ENCODE peak calls at places on chromosomes 16 and 17, in eight cellular contexts. One of them, this sample, is unnamed.
A peak's percentile ranks its signal among the peaks of the same experiment; 100 is the strongest.

GRCh38 chr17:64982139-64982802 is 63.0 kb upstream of the LRRC37A3 start:
- DNase-seq in HCT116: no peak
- DNase-seq in suprapubic skin: no peak
- DNase-seq in right cardiac atrium: no peak
- DNase-seq in lung: no peak
- DNase-seq in prostate gland: no peak
- DNase-seq in CD4-positive, CD25-positive, alpha-beta regulatory T cell: no peak
- DNase-seq in mesendoderm: peak; percentile 31
- DNase-seq in this sample: no peak

GRCh38 chr17:44117351-44117750 is 6.1 kb downstream of the HDAC5 start:
- DNase-seq in HCT116: no peak
- DNase-seq in suprapubic skin: no peak
- DNase-seq in right cardiac atrium: no peak
- DNase-seq in lung: no peak
- DNase-seq in prostate gland: no peak
- DNase-seq in CD4-positive, CD25-positive, alpha-beta regulatory T cell: no peak
- DNase-seq in mesendoderm: no peak
- DNase-seq in this sample: no peak

GRCh38 chr17:73261952-73262675 is 434 bp upstream of the CPSF4L start:
- DNase-seq in HCT116: no peak
- DNase-seq in suprapubic skin: no peak
- DNase-seq in right cardiac atrium: no peak
- DNase-seq in lung: no peak
- DNase-seq in prostate gland: peak; percentile 77
- DNase-seq in CD4-positive, CD25-positive, alpha-beta regulatory T cell: no peak
- DNase-seq in mesendoderm: no peak
- DNase-seq in this sample: no peak

GRCh38 chr16:2296662-2297505 is 29.0 kb upstream of the RNPS1 start:
- DNase-seq in HCT116: peak; percentile 8
- DNase-seq in suprapubic skin: no peak
- DNase-seq in right cardiac atrium: no peak
- DNase-seq in lung: no peak
- DNase-seq in prostate gland: no peak
- DNase-seq in CD4-positive, CD25-positive, alpha-beta regulatory T cell: no peak
- DNase-seq in mesendoderm: peak; percentile 65
- DNase-seq in this sample: no peak

GRCh38 chr17:77528516-77529327 is 388.0 kb downstream of the SEC14L1 start:
- DNase-seq in HCT116: no peak
- DNase-seq in suprapubic skin: peak; percentile 52
- DNase-seq in right cardiac atrium: peak; percentile 58
- DNase-seq in lung: no peak
- DNase-seq in prostate gland: no peak
- DNase-seq in CD4-positive, CD25-positive, alpha-beta regulatory T cell: no peak
- DNase-seq in mesendoderm: peak; percentile 77
- DNase-seq in this sample: no peak

GRCh38 chr17:79993390-79994221 is 42.1 kb downstream of the TBC1D16 start:
- DNase-seq in HCT116: no peak
- DNase-seq in suprapubic skin: peak; percentile 93
- DNase-seq in right cardiac atrium: peak; percentile 93
- DNase-seq in lung: peak; percentile 80
- DNase-seq in prostate gland: peak; percentile 64
- DNase-seq in CD4-positive, CD25-positive, alpha-beta regulatory T cell: no peak
- DNase-seq in mesendoderm: peak; percentile 96
- DNase-seq in this sample: no peak

GRCh38 chr16:66551362-66551761 is 1.0 kb upstream of the CKLF start:
- DNase-seq in HCT116: peak; percentile 36
- DNase-seq in suprapubic skin: no peak
- DNase-seq in right cardiac atrium: peak; percentile 56
- DNase-seq in lung: no peak
- DNase-seq in prostate gland: no peak
- DNase-seq in CD4-positive, CD25-positive, alpha-beta regulatory T cell: peak; percentile 58
- DNase-seq in mesendoderm: peak; percentile 74
- DNase-seq in this sample: peak; percentile 61

GRCh38 chr17:43669971-43670644 is 8.4 kb upstream of the MEOX1 start:
- DNase-seq in HCT116: no peak
- DNase-seq in suprapubic skin: no peak
- DNase-seq in right cardiac atrium: no peak
- DNase-seq in lung: no peak
- DNase-seq in prostate gland: no peak
- DNase-seq in CD4-positive, CD25-positive, alpha-beta regulatory T cell: no peak
- DNase-seq in mesendoderm: peak; percentile 43
- DNase-seq in this sample: no peak

GRCh38 chr17:78140169-78141051 is 5.8 kb upstream of the C17orf99 start:
- DNase-seq in HCT116: peak; percentile 100
- DNase-seq in suprapubic skin: peak; percentile 97
- DNase-seq in right cardiac atrium: peak; percentile 96
- DNase-seq in lung: peak; percentile 98
- DNase-seq in prostate gland: peak; percentile 91
- DNase-seq in CD4-positive, CD25-positive, alpha-beta regulatory T cell: peak; percentile 92
- DNase-seq in mesendoderm: peak; percentile 99
- DNase-seq in this sample: peak; percentile 95

GRCh38 chr16:53558665-53559064 is 55.7 kb upstream of the AKTIP start:
- DNase-seq in HCT116: no peak
- DNase-seq in suprapubic skin: no peak
- DNase-seq in right cardiac atrium: peak; percentile 75
- DNase-seq in lung: no peak
- DNase-seq in prostate gland: no peak
- DNase-seq in CD4-positive, CD25-positive, alpha-beta regulatory T cell: no peak
- DNase-seq in mesendoderm: no peak
- DNase-seq in this sample: no peak

GRCh38 chr17:29982991-29983390 is 41.6 kb downstream of the EFCAB5 start:
- DNase-seq in HCT116: no peak
- DNase-seq in suprapubic skin: no peak
- DNase-seq in right cardiac atrium: no peak
- DNase-seq in lung: no peak
- DNase-seq in prostate gland: no peak
- DNase-seq in CD4-positive, CD25-positive, alpha-beta regulatory T cell: no peak
- DNase-seq in mesendoderm: no peak
- DNase-seq in this sample: no peak

GRCh38 chr16:85146532-85146797 is 34.2 kb upstream of the CIBAR2 start:
- DNase-seq in HCT116: no peak
- DNase-seq in suprapubic skin: no peak
- DNase-seq in right cardiac atrium: peak; percentile 29
- DNase-seq in lung: no peak
- DNase-seq in prostate gland: no peak
- DNase-seq in CD4-positive, CD25-positive, alpha-beta regulatory T cell: no peak
- DNase-seq in mesendoderm: no peak
- DNase-seq in this sample: no peak

GRCh38 chr17:57531648-57532486 is 213.2 kb downstream of the CCDC182 start:
- DNase-seq in HCT116: no peak
- DNase-seq in suprapubic skin: no peak
- DNase-seq in right cardiac atrium: no peak
- DNase-seq in lung: no peak
- DNase-seq in prostate gland: no peak
- DNase-seq in CD4-positive, CD25-positive, alpha-beta regulatory T cell: no peak
- DNase-seq in mesendoderm: no peak
- DNase-seq in this sample: no peak

GRCh38 chr16:23398987-23399805 is 53.8 kb downstream of the COG7 start:
- DNase-seq in HCT116: no peak
- DNase-seq in suprapubic skin: no peak
- DNase-seq in right cardiac atrium: no peak
- DNase-seq in lung: peak; percentile 66
- DNase-seq in prostate gland: peak; percentile 29
- DNase-seq in CD4-positive, CD25-positive, alpha-beta regulatory T cell: no peak
- DNase-seq in mesendoderm: peak; percentile 44
- DNase-seq in this sample: no peak

GRCh38 chr17:561118-561517 is 153.5 kb downstream of the VPS53 start:
- DNase-seq in HCT116: no peak
- DNase-seq in suprapubic skin: no peak
- DNase-seq in right cardiac atrium: no peak
- DNase-seq in lung: no peak
- DNase-seq in prostate gland: no peak
- DNase-seq in CD4-positive, CD25-positive, alpha-beta regulatory T cell: no peak
- DNase-seq in mesendoderm: no peak
- DNase-seq in this sample: no peak

GRCh38 chr16:49745434-49745833 is 110.5 kb downstream of the ZNF423 start:
- DNase-seq in HCT116: no peak
- DNase-seq in suprapubic skin: no peak
- DNase-seq in right cardiac atrium: no peak
- DNase-seq in lung: no peak
- DNase-seq in prostate gland: no peak
- DNase-seq in CD4-positive, CD25-positive, alpha-beta regulatory T cell: no peak
- DNase-seq in mesendoderm: no peak
- DNase-seq in this sample: no peak

GRCh38 chr17:81931189-81931556 is 3.6 kb upstream of the MAFG start:
- DNase-seq in HCT116: no peak
- DNase-seq in suprapubic skin: no peak
- DNase-seq in right cardiac atrium: peak; percentile 42
- DNase-seq in lung: no peak
- DNase-seq in prostate gland: no peak
- DNase-seq in CD4-positive, CD25-positive, alpha-beta regulatory T cell: no peak
- DNase-seq in mesendoderm: no peak
- DNase-seq in this sample: no peak

GRCh38 chr16:81238296-81239011 is at the start of gene BCO1:
- DNase-seq in HCT116: no peak
- DNase-seq in suprapubic skin: no peak
- DNase-seq in right cardiac atrium: no peak
- DNase-seq in lung: peak; percentile 29
- DNase-seq in prostate gland: peak; percentile 20
- DNase-seq in CD4-positive, CD25-positive, alpha-beta regulatory T cell: no peak
- DNase-seq in mesendoderm: peak; percentile 54
- DNase-seq in this sample: no peak

GRCh38 chr17:2723997-2724782 is 12.6 kb upstream of the CLUH start:
- DNase-seq in HCT116: no peak
- DNase-seq in suprapubic skin: peak; percentile 66
- DNase-seq in right cardiac atrium: peak; percentile 76
- DNase-seq in lung: no peak
- DNase-seq in prostate gland: no peak
- DNase-seq in CD4-positive, CD25-positive, alpha-beta regulatory T cell: no peak
- DNase-seq in mesendoderm: peak; percentile 94
- DNase-seq in this sample: no peak

GRCh38 chr16:74570412-74571301 is 36.3 kb downstream of the GLG1 start:
- DNase-seq in HCT116: no peak
- DNase-seq in suprapubic skin: no peak
- DNase-seq in right cardiac atrium: no peak
- DNase-seq in lung: no peak
- DNase-seq in prostate gland: no peak
- DNase-seq in CD4-positive, CD25-positive, alpha-beta regulatory T cell: no peak
- DNase-seq in mesendoderm: no peak
- DNase-seq in this sample: no peak

GRCh38 chr16:3158014-3158497 is 23.2 kb downstream of the ZNF213 start:
- DNase-seq in HCT116: no peak
- DNase-seq in suprapubic skin: peak; percentile 73
- DNase-seq in right cardiac atrium: no peak
- DNase-seq in lung: no peak
- DNase-seq in prostate gland: peak; percentile 16
- DNase-seq in CD4-positive, CD25-positive, alpha-beta regulatory T cell: no peak
- DNase-seq in mesendoderm: peak; percentile 36
- DNase-seq in this sample: no peak

GRCh38 chr17:7294614-7295153 is at the start of gene YBX2:
- DNase-seq in HCT116: peak; percentile 48
- DNase-seq in suprapubic skin: no peak
- DNase-seq in right cardiac atrium: peak; percentile 83
- DNase-seq in lung: no peak
- DNase-seq in prostate gland: peak; percentile 57
- DNase-seq in CD4-positive, CD25-positive, alpha-beta regulatory T cell: peak; percentile 69
- DNase-seq in mesendoderm: peak; percentile 92
- DNase-seq in this sample: peak; percentile 78

GRCh38 chr16:21205303-21205702 is 6.1 kb downstream of the ZP2 start:
- DNase-seq in HCT116: no peak
- DNase-seq in suprapubic skin: no peak
- DNase-seq in right cardiac atrium: no peak
- DNase-seq in lung: no peak
- DNase-seq in prostate gland: no peak
- DNase-seq in CD4-positive, CD25-positive, alpha-beta regulatory T cell: no peak
- DNase-seq in mesendoderm: no peak
- DNase-seq in this sample: no peak

GRCh38 chr16:1280783-1281182 is 24.9 kb downstream of the TPSD1 start:
- DNase-seq in HCT116: no peak
- DNase-seq in suprapubic skin: no peak
- DNase-seq in right cardiac atrium: no peak
- DNase-seq in lung: no peak
- DNase-seq in prostate gland: no peak
- DNase-seq in CD4-positive, CD25-positive, alpha-beta regulatory T cell: no peak
- DNase-seq in mesendoderm: no peak
- DNase-seq in this sample: no peak
- H3K27me3 ChIP-seq in HCT116: no peaks in the 10 kb centered on the region
- H3K27me3 ChIP-seq in suprapubic skin: peaks cover 89% of the 10 kb centered on the region
- H3K27me3 ChIP-seq in right cardiac atrium: no peaks in the 10 kb centered on the region
- H3K27me3 ChIP-seq in lung: peaks cover 3% of the 10 kb centered on the region
- H3K27me3 ChIP-seq in prostate gland: peaks cover 3% of the 10 kb centered on the region
- H3K27me3 ChIP-seq in CD4-positive, CD25-positive, alpha-beta regulatory T cell: no peaks in the 10 kb centered on the region
- H3K27me3 ChIP-seq in mesendoderm: no peaks in the 10 kb centered on the region
- H3K27me3 ChIP-seq in this sample: no peaks in the 10 kb centered on the region

DNA sequence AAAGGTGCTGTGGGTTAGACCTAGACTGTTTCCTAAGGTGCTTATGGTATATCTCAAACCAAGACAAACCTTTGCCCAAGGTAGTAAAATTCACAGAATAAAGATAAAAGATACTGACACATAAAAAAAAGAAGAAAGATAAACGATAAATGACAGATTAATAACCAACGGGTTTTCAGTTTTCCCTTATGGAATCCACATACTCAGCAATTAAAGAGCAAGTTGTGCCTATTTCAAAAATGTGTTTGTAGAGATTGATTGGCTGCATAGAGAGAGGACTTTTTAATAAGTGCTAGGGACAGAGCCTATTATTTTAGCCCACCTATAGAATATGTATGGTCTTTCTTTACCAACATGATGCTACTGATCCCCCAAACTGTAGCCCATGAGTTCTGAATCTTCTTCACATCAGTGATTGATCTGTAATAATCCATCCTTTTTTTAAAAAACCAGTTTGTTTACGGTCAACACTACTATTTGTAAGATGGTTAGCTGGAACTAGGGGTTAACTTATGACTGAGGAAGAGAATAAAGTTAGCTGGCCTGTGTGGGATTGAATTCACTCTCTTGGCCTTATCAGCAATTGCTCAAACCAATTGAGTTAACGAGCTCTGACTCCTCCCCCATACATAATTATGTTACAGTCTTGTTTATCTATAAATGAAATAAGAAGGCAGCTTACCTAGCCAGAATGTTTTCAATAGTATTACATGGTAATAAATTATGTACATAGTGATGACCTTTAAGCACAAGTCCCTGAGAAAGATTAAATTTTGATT is 53.8 kb downstream of the SNX11 start:
- DNase-seq in HCT116: no peak
- DNase-seq in suprapubic skin: no peak
- DNase-seq in right cardiac atrium: no peak
- DNase-seq in lung: no peak
- DNase-seq in prostate gland: no peak
- DNase-seq in CD4-positive, CD25-positive, alpha-beta regulatory T cell: no peak
- DNase-seq in mesendoderm: no peak
- DNase-seq in this sample: no peak
- H3K4me3 ChIP-seq in HCT116: no peak overlapping the region
- H3K4me3 ChIP-seq in suprapubic skin: no peak overlapping the region
- H3K4me3 ChIP-seq in right cardiac atrium: no peak overlapping the region
- H3K4me3 ChIP-seq in lung: no peak overlapping the region
- H3K4me3 ChIP-seq in prostate gland: no peak overlapping the region
- H3K4me3 ChIP-seq in CD4-positive, CD25-positive, alpha-beta regulatory T cell: no peak overlapping the region
- H3K4me3 ChIP-seq in mesendoderm: no peak overlapping the region
- H3K4me3 ChIP-seq in this sample: no peak overlapping the region

GRCh38 chr16:851209-851810 is 50.8 kb upstream of the GNG13 start:
- DNase-seq in HCT116: no peak
- DNase-seq in suprapubic skin: no peak
- DNase-seq in right cardiac atrium: peak; percentile 36
- DNase-seq in lung: no peak
- DNase-seq in prostate gland: no peak
- DNase-seq in CD4-positive, CD25-positive, alpha-beta regulatory T cell: no peak
- DNase-seq in mesendoderm: no peak
- DNase-seq in this sample: no peak
- H3K27me3 ChIP-seq in HCT116: no peaks in the 10 kb centered on the region
- H3K27me3 ChIP-seq in suprapubic skin: no peaks in the 10 kb centered on the region
- H3K27me3 ChIP-seq in right cardiac atrium: no peaks in the 10 kb centered on the region
- H3K27me3 ChIP-seq in lung: no peaks in the 10 kb centered on the region
- H3K27me3 ChIP-seq in prostate gland: no peaks in the 10 kb centered on the region
- H3K27me3 ChIP-seq in CD4-positive, CD25-positive, alpha-beta regulatory T cell: no peaks in the 10 kb centered on the region
- H3K27me3 ChIP-seq in mesendoderm: no peaks in the 10 kb centered on the region
- H3K27me3 ChIP-seq in this sample: no peaks in the 10 kb centered on the region

GRCh38 chr16:22313876-22314470 is 16.8 kb downstream of the POLR3E start:
- DNase-seq in HCT116: no peak
- DNase-seq in suprapubic skin: no peak
- DNase-seq in right cardiac atrium: no peak
- DNase-seq in lung: no peak
- DNase-seq in prostate gland: no peak
- DNase-seq in CD4-positive, CD25-positive, alpha-beta regulatory T cell: no peak
- DNase-seq in mesendoderm: no peak
- DNase-seq in this sample: no peak
- H3K4me3 ChIP-seq in HCT116: no peak overlapping the region
- H3K4me3 ChIP-seq in suprapubic skin: no peak overlapping the region
- H3K4me3 ChIP-seq in right cardiac atrium: no peak overlapping the region
- H3K4me3 ChIP-seq in lung: no peak overlapping the region
- H3K4me3 ChIP-seq in prostate gland: no peak overlapping the region
- H3K4me3 ChIP-seq in CD4-positive, CD25-positive, alpha-beta regulatory T cell: no peak overlapping the region
- H3K4me3 ChIP-seq in mesendoderm: no peak overlapping the region
- H3K4me3 ChIP-seq in this sample: no peak overlapping the region

This sample was measured in CD4-positive, alpha-beta memory T cell.